ENCODE peak calls at places on chromosome 19, in eight cellular contexts. Q is ovary, P is SK-N-SH, X is K562, H is suprapubic skin, E is stomach, F is transverse colon, U is A549. V is an unnamed sample.

GRCh38 chr19:13978721-13979191 is 26.4 kb downstream of the DCAF15 start:
- DNase-seq in Q (peak), P (no peak), X (no peak), H (no peak), E (no peak), F (no peak), U (no peak), V (no peak)

GRCh38 chr19:46601318-46602224 is at the start of gene CALM3:
- DNase-seq in Q (no peak), P (peak), X (no peak), H (peak), E (no peak), F (no peak), U (no peak), V (peak)

GRCh38 chr19:31483226-31483857 is 134.1 kb upstream of the TSHZ3 start:
- DNase-seq in Q (no peak), P (no peak), X (no peak), H (no peak), E (no peak), F (no peak), U (no peak), V (no peak)

GRCh38 chr19:18507021-18507726 is 14.7 kb downstream of the ELL start:
- DNase-seq in Q (no peak), P (peak), X (no peak), H (no peak), E (peak), F (peak), U (no peak), V (no peak)

GRCh38 chr19:58476498-58477015 is 405 bp downstream of the ZNF446 start:
- DNase-seq in Q (no peak), P (peak), X (peak), H (no peak), E (no peak), F (no peak), U (no peak), V (no peak)

GRCh38 chr19:18496167-18496979 is 25.5 kb downstream of the ELL start:
- DNase-seq in Q (no peak), P (no peak), X (peak), H (no peak), E (peak), F (peak), U (no peak), V (peak)

GRCh38 chr19:54162241-54162805 is 2.8 kb upstream of the LENG1 start:
- DNase-seq in Q (peak), P (peak), X (peak), H (peak), E (peak), F (peak), U (peak), V (peak)

GRCh38 chr19:53531457-53531856 is 6.5 kb upstream of the ZNF331 start:
- DNase-seq in Q (no peak), P (no peak), X (no peak), H (no peak), E (no peak), F (no peak), U (no peak), V (no peak)

GRCh38 chr19:18353378-18354005 is 13.1 kb downstream of the PGPEP1 start:
- DNase-seq in Q (no peak), P (no peak), X (no peak), H (no peak), E (no peak), F (no peak), U (no peak), V (no peak)

GRCh38 chr19:46887240-46887782 is 26.5 kb downstream of the ARHGAP35 start:
- DNase-seq in Q (no peak), P (no peak), X (no peak), H (no peak), E (no peak), F (no peak), U (no peak), V (no peak)

GRCh38 chr19:47357788-47358680 is 8.9 kb downstream of the DHX34 start:
- DNase-seq in Q (no peak), P (peak), X (no peak), H (no peak), E (no peak), F (no peak), U (peak), V (peak)

GRCh38 chr19:46466536-46467199 is 4.7 kb downstream of the PNMA8A start:
- DNase-seq in Q (peak), P (no peak), X (no peak), H (no peak), E (no peak), F (peak), U (no peak), V (no peak)

GRCh38 chr19:37691881-37692504 is 27.6 kb downstream of the ZNF607 start:
- DNase-seq in Q (peak), P (peak), X (peak), H (peak), E (peak), F (peak), U (no peak), V (peak)

GRCh38 chr19:13983213-13983889 is 22.8 kb downstream of the RFX1 start:
- DNase-seq in Q (no peak), P (no peak), X (no peak), H (no peak), E (no peak), F (no peak), U (no peak), V (peak)

GRCh38 chr19:41936416-41936850 is 8.2 kb upstream of the ERFL start:
- DNase-seq in Q (no peak), P (no peak), X (no peak), H (no peak), E (no peak), F (no peak), U (no peak), V (no peak)

GRCh38 chr19:12880551-12881171 is 588 bp downstream of the DNASE2 start:
- DNase-seq in Q (peak), P (no peak), X (no peak), H (peak), E (peak), F (no peak), U (no peak), V (peak)

GRCh38 chr19:10227215-10227971 is 3.7 kb downstream of the S1PR2 start:
- DNase-seq in Q (peak), P (peak), X (peak), H (no peak), E (no peak), F (no peak), U (no peak), V (peak)

GRCh38 chr19:12721656-12722565 is 1.8 kb downstream of the TNPO2 start:
- DNase-seq in Q (peak), P (peak), X (peak), H (peak), E (peak), F (peak), U (peak), V (peak)

GRCh38 chr19:39390460-39390758 is 497 bp downstream of the PAF1 start:
- DNase-seq in Q (no peak), P (no peak), X (no peak), H (peak), E (peak), F (peak), U (peak), V (peak)

GRCh38 chr19:37817180-37817911 is 38.0 kb upstream of the ZNF573 start:
- DNase-seq in Q (peak), P (peak), X (no peak), H (peak), E (peak), F (peak), U (no peak), V (peak)

GRCh38 chr19:5097331-5097930 is 128.5 kb downstream of the KDM4B start:
- DNase-seq in Q (no peak), P (no peak), X (no peak), H (no peak), E (no peak), F (no peak), U (no peak), V (peak)

GRCh38 chr19:10113592-10113963 is 2.1 kb downstream of the P2RY11 start:
- DNase-seq in Q (no peak), P (peak), X (no peak), H (no peak), E (no peak), F (no peak), U (no peak), V (no peak)

GRCh38 chr19:12865746-12866415 is 15.4 kb downstream of the DNASE2 start:
- DNase-seq in Q (no peak), P (no peak), X (no peak), H (no peak), E (no peak), F (no peak), U (no peak), V (peak)

GRCh38 chr19:18278521-18279265 is 2.7 kb downstream of the JUND start:
- DNase-seq in Q (no peak), P (no peak), X (no peak), H (no peak), E (peak), F (peak), U (no peak), V (no peak)

GRCh38 chr19:38656171-38656981 is 8.9 kb downstream of the ACTN4 start:
- DNase-seq in Q (no peak), P (no peak), X (no peak), H (no peak), E (no peak), F (no peak), U (no peak), V (no peak)

GRCh38 chr19:29211562-29212416 is 1.2 kb downstream of the UQCRFS1 start:
- DNase-seq in Q (no peak), P (peak), X (peak), H (no peak), E (no peak), F (peak), U (peak), V (no peak)

GRCh38 chr19:52533901-52534300 is 6.4 kb downstream of the ZNF808 start:
- DNase-seq in Q (no peak), P (no peak), X (no peak), H (no peak), E (no peak), F (no peak), U (no peak), V (no peak)

GRCh38 chr19:56538761-56539263 is at the start of gene ZFP28:
- DNase-seq in Q (peak), P (peak), X (no peak), H (peak), E (no peak), F (peak), U (no peak), V (peak)

GRCh38 chr19:15812059-15812722 is 3.3 kb downstream of the OR10H1 start:
- DNase-seq in Q (no peak), P (no peak), X (no peak), H (no peak), E (peak), F (peak), U (no peak), V (no peak)

GRCh38 chr19:50401505-50402450 is 17.0 kb upstream of the SPIB start:
- DNase-seq in Q (no peak), P (peak), X (no peak), H (no peak), E (no peak), F (no peak), U (no peak), V (peak)
- TF ChIP-seq CTCF in Q (no peak), P (no peak), X (no peak), H (no peak), E (no peak), F (no peak), U (no peak), V (no peak)

GRCh38 chr19:1061987-1062386 is 5.0 kb upstream of the ARHGAP45 start:
- DNase-seq in Q (no peak), P (no peak), X (no peak), H (no peak), E (no peak), F (no peak), U (no peak), V (no peak)

GRCh38 chr19:1063030-1063908 is 3.7 kb upstream of the ARHGAP45 start:
- DNase-seq in Q (no peak), P (peak), X (peak), H (no peak), E (no peak), F (no peak), U (no peak), V (peak)

GRCh38 chr19:1063909-1064660 is 2.9 kb upstream of the ARHGAP45 start:
- DNase-seq in Q (no peak), P (no peak), X (no peak), H (no peak), E (no peak), F (peak), U (no peak), V (no peak)

GRCh38 chr19:1060689-1061088 is 6.3 kb upstream of the ARHGAP45 start:
- DNase-seq in Q (no peak), P (no peak), X (no peak), H (no peak), E (no peak), F (no peak), U (no peak), V (no peak)

GRCh38 chr19:1062387-1063029 is 4.5 kb upstream of the ARHGAP45 start:
- DNase-seq in Q (no peak), P (peak), X (peak), H (no peak), E (no peak), F (no peak), U (no peak), V (no peak)
- TF ChIP-seq EP300 in Q (no peak), P (no peak), X (no peak), H (no peak), E (no peak), F (no peak), U (no peak), V (no peak)

DNA sequence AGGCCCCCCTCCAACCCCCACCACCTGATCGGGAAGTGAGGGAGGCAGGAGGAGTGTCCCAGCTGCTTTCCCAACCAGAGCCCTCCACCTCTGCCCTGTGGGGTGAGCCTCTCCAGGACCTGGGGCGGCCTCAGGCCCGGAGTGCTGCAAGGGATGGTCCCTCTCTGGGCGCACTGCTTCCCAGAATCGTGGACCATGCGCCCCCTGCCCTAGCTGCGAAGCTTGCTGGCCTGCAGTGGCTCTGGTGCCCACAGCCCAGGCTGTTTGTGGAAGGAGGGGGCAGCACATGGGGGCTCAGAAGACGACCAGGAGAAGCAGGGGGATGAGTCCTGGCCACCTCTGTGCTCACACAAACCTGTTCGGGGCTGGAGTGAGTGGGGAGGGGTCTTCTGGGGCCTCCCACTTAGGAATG is 33.6 kb downstream of the CEBPG start:
- DNase-seq in Q (no peak), P (no peak), X (no peak), H (no peak), E (no peak), F (no peak), U (no peak), V (peak)
- TF ChIP-seq CTCF in Q (no peak), P (no peak), X (no peak), H (no peak), E (no peak), F (peak), U (peak), V (no peak)

GRCh38 chr19:1608414-1609391 is 3.4 kb upstream of the UQCR11 start:
- DNase-seq in Q (no peak), P (peak), X (no peak), H (no peak), E (no peak), F (no peak), U (no peak), V (no peak)
- TF ChIP-seq EP300 in Q (no peak), P (no peak), X (no peak), H (no peak), E (no peak), F (no peak), U (no peak), V (no peak)

GRCh38 chr19:44694184-44694579 is 4.8 kb upstream of the CEACAM16 start:
- DNase-seq in Q (no peak), P (no peak), X (peak), H (no peak), E (no peak), F (no peak), U (no peak), V (no peak)

GRCh38 chr19:44698492-44699201 is at the start of gene CEACAM16:
- DNase-seq in Q (no peak), P (no peak), X (no peak), H (no peak), E (no peak), F (peak), U (no peak), V (peak)

GRCh38 chr19:44700547-44700946 is 1.6 kb downstream of the CEACAM16 start:
- DNase-seq in Q (no peak), P (no peak), X (no peak), H (no peak), E (no peak), F (no peak), U (no peak), V (no peak)

GRCh38 chr19:44697670-44698034 is 1.3 kb upstream of the CEACAM16 start:
- DNase-seq in Q (no peak), P (no peak), X (no peak), H (no peak), E (no peak), F (no peak), U (no peak), V (peak)

DNA sequence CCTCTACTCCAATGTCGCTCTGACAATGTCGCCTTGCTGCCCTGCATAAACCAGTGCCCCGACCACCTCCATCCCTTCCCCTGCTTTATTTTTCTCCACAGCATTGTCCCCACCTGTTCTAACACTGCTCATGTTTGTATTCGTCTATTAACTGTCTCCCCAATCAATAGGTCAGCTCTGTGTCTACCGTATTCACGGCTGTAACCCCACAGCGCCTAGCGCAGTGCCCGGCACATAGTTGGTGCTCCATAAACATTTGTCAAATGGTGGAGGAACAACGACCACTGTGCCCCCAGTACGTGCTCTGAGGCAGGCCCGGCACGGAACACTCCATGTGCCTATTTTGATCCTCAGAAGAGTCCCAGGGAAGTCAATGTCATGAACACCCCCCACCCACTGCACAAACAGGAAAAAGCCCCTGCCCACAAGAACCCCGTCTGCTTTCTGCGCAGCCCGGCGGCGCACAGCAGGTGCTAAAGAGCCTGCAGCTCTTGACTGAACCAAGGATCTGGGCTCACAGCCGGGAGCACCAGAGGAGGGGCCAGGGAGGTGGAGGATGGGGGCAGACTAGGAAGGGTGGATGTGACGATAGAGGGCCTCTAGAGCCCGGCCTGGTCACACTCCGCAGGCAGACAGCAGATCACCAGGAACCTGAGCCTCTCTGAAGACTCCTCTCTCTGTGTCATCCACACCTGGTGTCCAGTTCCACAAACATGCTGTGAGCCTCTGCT is 1.8 kb upstream of the CEACAM16 start:
- DNase-seq in Q (no peak), P (no peak), X (no peak), H (no peak), E (no peak), F (no peak), U (no peak), V (peak)
- TF ChIP-seq CTCF in Q (no peak), P (no peak), X (no peak), H (no peak), E (no peak), F (no peak), U (no peak), V (no peak)

DNA sequence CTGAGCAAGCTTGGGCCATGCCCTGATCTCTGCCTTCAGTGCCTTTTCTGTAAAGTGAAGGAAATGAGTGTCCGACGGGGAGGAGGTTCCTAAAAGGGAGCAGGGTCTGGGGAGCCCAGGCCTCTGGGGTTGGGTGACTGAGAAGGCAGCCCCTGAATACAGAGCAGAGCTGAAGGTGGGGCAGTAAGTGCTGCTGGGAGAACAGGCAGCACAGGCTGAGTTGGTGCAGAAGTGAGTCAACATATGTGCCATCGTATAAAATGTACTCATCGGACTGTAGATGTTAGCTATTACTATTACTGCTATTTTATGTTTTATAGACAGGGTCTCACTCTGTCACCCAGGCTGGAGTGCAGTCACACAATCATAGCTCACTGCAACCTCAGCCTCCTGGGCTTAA is 1.0 kb upstream of the HAMP start:
- DNase-seq in Q (no peak), P (no peak), X (no peak), H (no peak), E (no peak), F (no peak), U (no peak), V (no peak)
- TF ChIP-seq EP300 in Q (no peak), P (no peak), X (no peak), H (no peak), E (no peak), F (no peak), U (no peak), V (no peak)

DNA sequence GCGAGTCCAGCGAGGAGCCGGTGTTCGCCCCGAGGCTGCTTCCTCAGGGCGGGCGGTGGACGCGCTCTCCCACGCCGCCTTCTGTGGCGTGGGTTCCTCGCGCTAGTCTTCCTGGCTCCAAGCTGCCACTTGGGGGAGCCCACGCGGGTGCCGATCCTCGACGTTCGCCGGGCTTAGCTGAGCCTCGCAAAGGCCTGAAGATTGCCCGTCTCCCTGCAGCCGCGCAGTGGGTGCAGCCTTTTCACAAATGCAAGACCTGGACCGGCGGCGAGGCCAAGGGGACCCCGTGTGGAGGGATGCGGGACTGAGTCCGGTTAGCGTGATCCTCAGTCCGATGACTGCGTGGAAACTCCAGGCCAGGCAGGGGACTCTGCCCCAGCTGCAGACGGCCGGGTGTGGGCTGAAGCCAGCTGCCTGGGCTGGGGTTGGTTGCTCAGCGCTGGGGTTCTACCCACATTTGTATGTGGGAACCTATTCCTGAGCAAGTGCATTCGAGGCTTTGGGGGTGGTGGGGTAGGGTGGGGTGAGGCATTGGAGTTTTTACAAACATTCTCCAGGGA is 16.6 kb upstream of the LRP3 start:
- DNase-seq in Q (no peak), P (peak), X (peak), H (peak), E (no peak), F (no peak), U (peak), V (no peak)
- TF ChIP-seq CTCF in Q (peak), P (peak), X (peak), H (peak), E (peak), F (peak), U (peak), V (peak)

DNA sequence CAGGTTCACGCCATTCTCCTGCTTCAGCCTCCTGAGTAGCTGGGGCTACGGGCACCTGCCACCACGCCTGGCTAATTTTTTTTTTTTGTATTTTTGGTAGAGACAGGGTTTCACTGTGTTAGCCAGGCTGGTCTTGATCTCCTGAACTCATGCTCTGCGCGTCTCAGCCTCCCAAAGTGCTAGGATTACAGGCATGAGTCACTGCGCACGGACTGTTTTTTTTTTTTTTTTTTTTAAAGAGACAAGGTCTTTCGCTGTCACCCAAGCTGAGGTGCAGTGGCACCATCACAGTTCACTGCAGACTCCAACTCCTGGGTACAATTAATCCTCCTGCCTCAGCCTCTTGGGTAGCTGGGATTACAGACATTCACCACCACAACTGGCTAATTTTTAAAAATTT is 8.2 kb upstream of the ADAMTS10 start:
- DNase-seq in Q (no peak), P (no peak), X (no peak), H (no peak), E (no peak), F (no peak), U (no peak), V (no peak)
- TF ChIP-seq EP300 in Q (no peak), P (no peak), X (no peak), H (no peak), E (no peak), F (no peak), U (no peak), V (no peak)